ENCODE peak calls at places on chromosomes 13 and 19, in ten cellular contexts. B is activated CD4-positive, alpha-beta T cell treated with anti-CD3 and anti-CD28 coated beads for 48 hours; V is CD8-positive, alpha-beta T cell; Z is left ventricle myocardium inferior; T is activated T-helper 1 cell treated with anti-CD3 and anti-CD28 coated beads, Interleukin-12 subunit alpha, Interleukin-12 subunit beta, Interleukin-2, Interleukin-4 antibody, amounts not matched to agents 30 ng/mL and 10 ng/mL and 1 ng/mL, durations not matched to agents 14 hours and 24 hours and 36 hours; M is right atrium auricular region; W is putamen; F is HTR-8/SVneo; A is stimulated activated CD8-positive, alpha-beta memory T cell treated with anti-CD3 and anti-CD28 coated beads, Interleukin-2, amount 100 ng/mL, for 48 hours; K is kidney epithelial cell. Y is an unnamed sample.

GRCh38 chr13:24678151-24678550 is 2.1 kb upstream of the ATP12A start:
- DNase-seq in B (no peak), V (no peak), Z (no peak), T (no peak), M (no peak), W (no peak), F (no peak), A (no peak), K (no peak), Y (no peak)

GRCh38 chr19:48271531-48272151 is 1.8 kb downstream of the ZNF114 start:
- DNase-seq in B (peak; percentile 37), V (peak; percentile 55), Z (peak; percentile 40), T (no peak), M (no peak), W (no peak), F (no peak), A (no peak), K (no peak), Y (no peak)

GRCh38 chr13:66759919-66760318 is 470.2 kb downstream of the PCDH9 start:
- DNase-seq in B (no peak), V (no peak), Z (no peak), T (no peak), M (no peak), W (no peak), F (no peak), A (no peak), K (no peak), Y (no peak)

GRCh38 chr19:8702350-8702749 is 3.8 kb upstream of the ACTL9 start:
- DNase-seq in B (peak; percentile 41), V (no peak), Z (no peak), T (peak; percentile 28), M (no peak), W (no peak), F (no peak), A (no peak), K (no peak), Y (peak; percentile 12)

GRCh38 chr19:46481947-46482346 is 10.6 kb upstream of the PNMA8A start:
- DNase-seq in B (no peak), V (no peak), Z (no peak), T (no peak), M (no peak), W (no peak), F (no peak), A (no peak), K (no peak), Y (no peak)

GRCh38 chr13:54965881-54966280 is 1937.3 kb downstream of the OLFM4 start:
- DNase-seq in B (no peak), V (no peak), Z (no peak), T (no peak), M (no peak), W (no peak), F (no peak), A (no peak), K (peak; percentile 45), Y (no peak)

GRCh38 chr13:97559030-97559429 is 125.1 kb downstream of the RAP2A start:
- DNase-seq in B (no peak), V (no peak), Z (no peak), T (no peak), M (no peak), W (no peak), F (no peak), A (no peak), K (no peak), Y (no peak)

GRCh38 chr13:31595568-31595967 is 143.8 kb upstream of the RXFP2 start:
- DNase-seq in B (no peak), V (no peak), Z (no peak), T (no peak), M (no peak), W (no peak), F (no peak), A (no peak), K (no peak), Y (no peak)

GRCh38 chr19:17312481-17313113 is 3.2 kb downstream of the DDA1 start:
- DNase-seq in B (no peak), V (no peak), Z (no peak), T (no peak), M (no peak), W (no peak), F (no peak), A (no peak), K (no peak), Y (no peak)

GRCh38 chr19:42109896-42110295 is 22.4 kb downstream of the POU2F2 start:
- DNase-seq in B (no peak), V (no peak), Z (no peak), T (no peak), M (no peak), W (no peak), F (no peak), A (no peak), K (no peak), Y (no peak)

Y was measured in activated T-helper 9 cell treated with anti-CD3 and anti-CD28 coated beads, Interleukin-2, amount 50 U/mL, for 16 hours.